ENCODE peak calls at places on chromosome 13, in four cellular contexts. H is mesenchymal stem cell, P is IMR-90, X is neuronal stem cell. R is an unnamed sample.

GRCh38 chr13:40776232-40776631 is 5.2 kb upstream of the MRPS31 start:
- DNase-seq in X (no peak), P (no peak), H (no peak), R (no peak)

GRCh38 chr13:66532146-66532545 is 698.0 kb downstream of the PCDH9 start:
- DNase-seq in X (no peak), H (peak; percentile 57), P (peak; percentile 90), R (no peak)

GRCh38 chr13:33260168-33261098 is 25.1 kb downstream of the STARD13 start:
- DNase-seq in X (no peak), P (peak; percentile 70), H (no peak), R (no peak)

GRCh38 chr13:94419304-94419943 is 60.1 kb downstream of the DCT start:
- DNase-seq in P (peak; percentile 86), H (peak; percentile 91), X (no peak), R (no peak)

GRCh38 chr13:98549006-98549727 is 27.7 kb downstream of the STK24 start:
- DNase-seq in P (peak; percentile 98), X (no peak), H (peak; percentile 99), R (no peak)

GRCh38 chr13:55893541-55893940 is 1247.2 kb upstream of the PRR20A start:
- DNase-seq in P (no peak), H (no peak), X (no peak), R (no peak)

GRCh38 chr13:76852991-76853390 is 33.2 kb downstream of the KCTD12 start:
- DNase-seq in P (peak; percentile 59), H (peak; percentile 40), X (no peak), R (no peak)

GRCh38 chr13:47066261-47066660 is 169.4 kb upstream of the HTR2A start:
- DNase-seq in P (peak; percentile 9), H (peak; percentile 12), X (no peak), R (no peak)

GRCh38 chr13:28046981-28047380 is 53.4 kb downstream of the FLT3 start:
- DNase-seq in P (peak; percentile 94), H (peak; percentile 83), X (no peak), R (no peak)

GRCh38 chr13:101397742-101398141 is 18.6 kb downstream of the NALCN start:
- DNase-seq in H (peak; percentile 88), X (no peak), P (peak; percentile 92), R (no peak)

GRCh38 chr13:78238911-78239310 is 320.3 kb upstream of the EDNRB start:
- DNase-seq in H (no peak), X (no peak), P (no peak), R (no peak)

GRCh38 chr13:93338906-93339305 is 112.3 kb downstream of the GPC6 start:
- DNase-seq in H (no peak), P (peak; percentile 49), X (no peak), R (no peak)

GRCh38 chr13:50800091-50800739 is 43.3 kb downstream of the DLEU7 start:
- DNase-seq in X (no peak), H (peak; percentile 14), P (no peak), R (no peak)

GRCh38 chr13:40132249-40132648 is 476.8 kb downstream of the COG6 start:
- DNase-seq in X (no peak), H (no peak), P (no peak), R (no peak)

DNA sequence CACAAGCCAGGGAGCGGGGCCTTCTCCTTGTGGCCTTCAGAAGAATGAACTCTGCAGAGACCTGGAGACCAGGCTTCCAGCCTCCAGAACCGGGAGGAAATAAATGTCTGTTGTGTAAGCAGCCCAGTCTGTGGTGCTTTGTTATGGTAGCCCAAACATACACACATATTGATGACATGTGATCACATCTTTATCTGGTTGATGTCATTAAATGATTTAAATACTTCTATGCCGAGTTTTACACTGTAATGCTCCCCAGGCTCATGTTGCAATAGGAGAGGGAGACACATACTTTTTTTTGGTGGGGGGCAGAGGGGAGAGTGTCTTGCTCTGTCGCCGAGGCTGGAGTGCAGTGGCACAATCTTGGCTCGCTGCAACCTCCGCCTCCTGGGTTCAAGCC is 188.0 kb upstream of the IRS2 start:
- DNase-seq in H (peak; percentile 13), P (peak; percentile 69), X (no peak), R (no peak)
- H2AK5ac ChIP-seq in H (no peak overlapping the region), P (no peak overlapping the region), X (no peak overlapping the region), R (no peak overlapping the region)

DNA sequence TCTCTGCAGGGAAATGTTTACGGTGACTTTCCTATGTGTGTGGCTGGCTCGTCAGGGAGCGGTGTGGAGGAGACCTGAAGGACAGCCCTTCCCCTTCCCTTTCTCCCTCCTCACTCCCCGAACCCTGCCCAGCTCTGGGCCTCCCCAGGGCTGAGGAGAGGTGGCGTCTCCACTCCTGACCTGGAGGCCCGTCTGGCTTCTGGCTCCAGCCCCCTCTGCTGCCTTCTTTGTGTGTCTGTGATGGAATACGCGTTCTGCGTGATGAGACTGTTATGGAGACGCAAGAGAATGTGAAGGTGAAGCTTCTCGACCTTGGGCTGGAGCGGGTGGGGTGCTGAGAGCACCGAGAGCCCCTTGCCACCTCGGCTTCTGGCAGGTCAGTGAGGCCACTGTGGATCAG is 24.5 kb downstream of the ATP11A start:
- DNase-seq in P (no peak), X (no peak), H (no peak), R (no peak)
- H2AK5ac ChIP-seq in P (peak overlapping the region; percentile 53), X (peak overlapping the region; percentile 90), H (no peak overlapping the region), R (peak overlapping the region; percentile 81)

GRCh38 chr13:80665792-80666333 is 324.9 kb upstream of the SPRY2 start:
- DNase-seq in P (no peak), H (no peak), X (no peak), R (no peak)
- H2AK5ac ChIP-seq in P (no peak overlapping the region), H (no peak overlapping the region), X (no peak overlapping the region), R (no peak overlapping the region)

GRCh38 chr13:111557921-111558699 is 237.7 kb downstream of the TEX29 start:
- DNase-seq in H (no peak), X (no peak), P (no peak), R (no peak)
- H2AK5ac ChIP-seq in H (no peak overlapping the region), X (no peak overlapping the region), P (no peak overlapping the region), R (no peak overlapping the region)